ENCODE peak calls at places on chromosomes 4 and X, in seven cellular contexts. G is thoracic aorta, Y is fibroblast of lung, Q is thyroid gland, F is prostate gland, A is pancreas, R is H9. N is an unnamed sample. For H3K9me3, the result is how much of the 10 kb centered on the place peaks cover.

GRCh38 chr4:180028682-180029081 is 2214.5 kb upstream of the TENM3 start:
- DNase-seq in G (no peak), Y (peak), Q (peak), F (no peak), A (no peak), R (peak), N (no peak)

GRCh38 chr4:144787365-144788263 is 141.7 kb downstream of the HHIP start:
- DNase-seq in G (no peak), Y (peak), Q (no peak), F (no peak), A (no peak), R (no peak), N (no peak)

GRCh38 chr4:183408791-183409190 is 35.6 kb upstream of the CDKN2AIP start:
- DNase-seq in G (no peak), Y (no peak), Q (no peak), F (peak), A (no peak), R (no peak), N (no peak)

GRCh38 chr4:25551608-25552007 is 104.0 kb upstream of the SLC34A2 start:
- DNase-seq in G (no peak), Y (no peak), Q (peak), F (peak), A (no peak), R (no peak), N (no peak)

GRCh38 chrX:149568701-149569296 is 18.5 kb downstream of the MAGEA9B start:
- DNase-seq in G (no peak), Y (no peak), Q (peak), F (no peak), A (no peak), R (no peak), N (no peak)

GRCh38 chr4:74692973-74693372 is 101.3 kb downstream of the BTC start:
- DNase-seq in G (peak), Y (peak), Q (no peak), F (no peak), A (no peak), R (no peak), N (no peak)

GRCh38 chr4:107890779-107891178 is 40.6 kb upstream of the CYP2U1 start:
- DNase-seq in G (no peak), Y (no peak), Q (no peak), F (no peak), A (no peak), R (no peak), N (no peak)

GRCh38 chr4:152106781-152107321 is 346.0 kb upstream of the GATB start:
- DNase-seq in G (no peak), Y (peak), Q (no peak), F (no peak), A (no peak), R (no peak), N (no peak)

GRCh38 chr4:149795256-149795655 is 20.4 kb downstream of the IQCM start:
- DNase-seq in G (no peak), Y (no peak), Q (peak), F (no peak), A (no peak), R (no peak), N (no peak)

GRCh38 chr4:84915396-84915780 is 51.1 kb downstream of the WDFY3 start:
- DNase-seq in G (no peak), Y (peak), Q (no peak), F (no peak), A (no peak), R (no peak), N (no peak)

GRCh38 chr4:4914059-4914820 is 54.8 kb downstream of the MSX1 start:
- DNase-seq in G (no peak), Y (no peak), Q (no peak), F (no peak), A (no peak), R (no peak), N (no peak)

GRCh38 chr4:4339504-4340085 is 47.3 kb upstream of the NSG1 start:
- DNase-seq in G (no peak), Y (no peak), Q (no peak), F (no peak), A (no peak), R (no peak), N (no peak)

GRCh38 chr4:149788286-149788685 is 27.4 kb downstream of the IQCM start:
- DNase-seq in G (no peak), Y (no peak), Q (no peak), F (no peak), A (no peak), R (no peak), N (no peak)

GRCh38 chrX:70030242-70030823 is 19.4 kb downstream of the AWAT2 start:
- DNase-seq in G (no peak), Y (peak), Q (peak), F (peak), A (no peak), R (peak), N (no peak)

GRCh38 chrX:75107863-75108509 is 48.1 kb downstream of the ABCB7 start:
- DNase-seq in G (no peak), Y (no peak), Q (no peak), F (no peak), A (peak), R (peak), N (no peak)

GRCh38 chr4:11720292-11720691 is 291.6 kb upstream of the HS3ST1 start:
- DNase-seq in G (no peak), Y (peak), Q (no peak), F (no peak), A (no peak), R (no peak), N (no peak)

GRCh38 chrX:84907324-84907946 is 96.2 kb upstream of the APOOL start:
- DNase-seq in G (no peak), Y (peak), Q (no peak), F (no peak), A (no peak), R (no peak), N (no peak)

GRCh38 chr4:169668069-169668721 is 47.8 kb downstream of the CLCN3 start:
- DNase-seq in G (no peak), Y (no peak), Q (no peak), F (no peak), A (no peak), R (no peak), N (no peak)

GRCh38 chrX:132015875-132016274 is 7.2 kb upstream of the STK26 start:
- DNase-seq in G (no peak), Y (no peak), Q (no peak), F (no peak), A (no peak), R (no peak), N (no peak)

GRCh38 chr4:7625073-7625472 is 190.3 kb upstream of the PSAPL1 start:
- DNase-seq in G (no peak), Y (peak), Q (no peak), F (no peak), A (no peak), R (no peak), N (no peak)

GRCh38 chr4:183398298-183399129 is 45.9 kb upstream of the CDKN2AIP start:
- DNase-seq in G (no peak), Y (peak), Q (peak), F (peak), A (peak), R (peak), N (peak)

GRCh38 chr4:6002926-6003325 is 15.3 kb downstream of the C4orf50 start:
- DNase-seq in G (no peak), Y (no peak), Q (no peak), F (no peak), A (no peak), R (no peak), N (no peak)

GRCh38 chrX:72128881-72129280 is 2.8 kb downstream of the RTL5 start:
- DNase-seq in G (no peak), Y (no peak), Q (peak), F (no peak), A (no peak), R (peak), N (no peak)

GRCh38 chrX:55342533-55343501 is 78.1 kb upstream of the PAGE3 start:
- DNase-seq in G (no peak), Y (no peak), Q (peak), F (no peak), A (no peak), R (peak), N (peak)

GRCh38 chr4:11565213-11565612 is 136.5 kb upstream of the HS3ST1 start:
- DNase-seq in G (no peak), Y (no peak), Q (no peak), F (no peak), A (no peak), R (no peak), N (no peak)

GRCh38 chrX:1582686-1583437 is 8.5 kb upstream of the AKAP17A start:
- DNase-seq in G (no peak), Y (no peak), Q (no peak), F (no peak), A (no peak), R (no peak), N (peak)

GRCh38 chrX:37388413-37388812 is 39.2 kb downstream of the PRRG1 start:
- DNase-seq in G (no peak), Y (no peak), Q (no peak), F (no peak), A (no peak), R (no peak), N (no peak)

GRCh38 chr4:104490770-104491395 is 3.8 kb downstream of the CXXC4 start:
- DNase-seq in G (peak), Y (peak), Q (peak), F (peak), A (peak), R (peak), N (peak)

GRCh38 chr4:138045036-138045435 is 197.1 kb downstream of the SLC7A11 start:
- DNase-seq in G (no peak), Y (no peak), Q (no peak), F (no peak), A (no peak), R (no peak), N (no peak)

GRCh38 chr4:142088906-142089305 is 452.5 kb downstream of the IL15 start:
- DNase-seq in G (no peak), Y (peak), Q (no peak), F (no peak), A (no peak), R (no peak), N (no peak)

GRCh38 chrX:35626124-35626523 is 172.0 kb upstream of the MAGEB16 start:
- DNase-seq in G (no peak), Y (no peak), Q (no peak), F (no peak), A (no peak), R (no peak), N (no peak)

GRCh38 chr4:90415116-90415515 is 287.9 kb downstream of the CCSER1 start:
- DNase-seq in G (no peak), Y (no peak), Q (no peak), F (no peak), A (no peak), R (no peak), N (no peak)

DNA sequence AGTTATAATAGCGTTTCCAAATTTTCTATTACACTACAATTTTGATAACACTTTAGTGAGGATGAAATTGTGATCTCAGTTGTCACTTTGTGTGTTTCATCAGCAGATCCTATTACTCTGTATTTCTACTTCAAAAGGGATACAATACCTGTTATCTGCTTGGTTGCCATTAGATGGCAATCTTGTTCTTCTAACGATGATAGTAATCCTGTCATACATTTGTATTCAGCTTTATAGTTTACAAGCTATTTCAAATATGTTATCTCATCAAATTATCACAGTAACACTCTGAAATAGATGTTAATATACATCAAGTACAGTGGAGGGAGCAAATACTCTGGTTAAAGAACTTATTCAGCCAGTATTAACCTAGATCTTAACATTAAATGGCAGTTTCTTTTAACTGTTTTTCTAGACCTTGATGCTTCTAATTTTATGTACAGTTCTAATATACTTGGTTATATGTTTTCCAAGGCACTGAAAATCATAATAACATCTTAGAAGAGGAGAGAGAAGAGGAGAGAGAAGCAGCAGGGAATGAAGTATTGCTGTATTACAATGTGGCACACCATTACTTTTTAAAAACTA is 292.0 kb downstream of the CCSER1 start:
- DNase-seq in G (no peak), Y (peak), Q (no peak), F (no peak), A (no peak), R (no peak), N (no peak)
- TF ChIP-seq CTCF in G (peak), Y (peak), Q (no peak), F (peak), A (no peak), R (peak), N (no peak)

GRCh38 chrX:129782706-129783105 is 3.0 kb downstream of the SASH3 start:
- DNase-seq in G (no peak), Y (no peak), Q (no peak), F (no peak), A (no peak), R (no peak), N (no peak)
- H3K27ac ChIP-seq in G (no peak), Y (no peak), Q (no peak), F (no peak), A (no peak), R (no peak), N (peak)

DNA sequence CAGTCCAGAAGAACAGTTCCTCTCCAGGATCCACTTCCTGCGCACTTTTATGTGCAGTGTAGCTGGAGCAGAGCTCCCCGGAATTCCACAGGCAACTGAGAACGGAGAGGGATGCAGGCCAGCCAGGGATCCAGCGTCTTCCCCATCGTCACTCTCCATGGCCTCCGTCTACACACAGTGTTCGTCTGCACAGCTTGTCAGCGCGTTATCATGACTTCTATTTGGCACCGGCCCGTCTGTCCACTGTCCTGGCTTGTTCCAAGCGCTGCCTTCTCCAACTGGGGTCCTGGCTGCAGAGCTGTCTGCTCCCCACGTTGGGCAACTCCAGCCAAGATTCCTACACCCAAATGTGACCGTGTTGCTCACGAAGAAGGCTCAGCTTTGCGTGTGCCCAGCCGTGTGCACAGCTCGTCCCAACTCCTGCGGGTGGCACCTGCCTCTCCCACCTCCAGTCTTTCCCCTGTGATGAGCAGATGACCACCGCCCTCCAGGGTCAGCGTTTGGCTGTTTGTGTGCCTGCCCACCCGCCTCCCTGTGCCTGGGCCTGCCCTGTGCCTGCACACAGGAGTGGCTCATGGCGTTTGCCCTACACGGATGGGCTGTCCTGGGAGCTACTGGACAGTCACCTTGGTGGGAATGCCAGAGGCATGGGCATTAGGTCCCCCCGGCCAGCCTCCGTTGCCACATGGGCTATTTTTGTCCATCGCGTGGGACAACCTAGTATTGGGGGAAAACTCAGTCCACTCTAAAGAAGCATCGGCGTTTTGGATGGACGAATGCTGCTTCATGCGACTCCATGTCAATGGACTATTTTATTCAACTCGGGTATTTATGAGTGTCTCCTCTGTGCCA is 2.2 kb upstream of the CTBP1 start:
- DNase-seq in G (no peak), Y (no peak), Q (no peak), F (no peak), A (peak), R (no peak), N (no peak)
- H3K9me3 ChIP-seq in G (under half), Y (under half), Q (under half), F (under half), A (under half), R (under half), N (under half)

GRCh38 chr4:123304151-123305021 is 92.2 kb upstream of the SPRY1 start:
- DNase-seq in G (no peak), Y (peak), Q (no peak), F (no peak), A (no peak), R (peak), N (no peak)
- TF ChIP-seq CTCF in G (no peak), Y (no peak), Q (no peak), F (no peak), A (no peak), R (peak), N (no peak)

GRCh38 chr4:56640907-56641493 is 40.1 kb downstream of the HOPX start:
- DNase-seq in G (no peak), Y (no peak), Q (no peak), F (no peak), A (no peak), R (no peak), N (no peak)
- H3K27ac ChIP-seq in G (no peak), Y (peak), Q (no peak), F (no peak), A (no peak), R (no peak), N (no peak)

GRCh38 chrX:136671006-136671610 is 23.1 kb downstream of the CD40LG start:
- DNase-seq in G (no peak), Y (no peak), Q (no peak), F (no peak), A (no peak), R (no peak), N (no peak)
- H3K9me3 ChIP-seq in G (under half), Y (under half), Q (under half), F (under half), A (under half), R (under half), N (under half)

GRCh38 chr4:21879187-21879586 is 69.4 kb downstream of the KCNIP4 start:
- DNase-seq in G (no peak), Y (peak), Q (no peak), F (no peak), A (no peak), R (peak), N (no peak)
- TF ChIP-seq CTCF in G (no peak), Y (peak), Q (no peak), F (no peak), A (no peak), R (peak), N (no peak)

GRCh38 chr4:118587116-118587869 is 97.9 kb upstream of the METTL14 start:
- DNase-seq in G (no peak), Y (no peak), Q (no peak), F (no peak), A (no peak), R (no peak), N (no peak)

GRCh38 chr4:118585015-118585414 is 100.2 kb upstream of the METTL14 start:
- DNase-seq in G (no peak), Y (no peak), Q (no peak), F (no peak), A (no peak), R (no peak), N (no peak)

GRCh38 chr4:118589471-118590055 is 95.6 kb upstream of the METTL14 start:
- DNase-seq in G (no peak), Y (no peak), Q (no peak), F (no peak), A (no peak), R (no peak), N (no peak)

GRCh38 chr4:118587946-118588345 is 97.2 kb upstream of the METTL14 start:
- DNase-seq in G (no peak), Y (no peak), Q (no peak), F (no peak), A (no peak), R (no peak), N (no peak)

DNA sequence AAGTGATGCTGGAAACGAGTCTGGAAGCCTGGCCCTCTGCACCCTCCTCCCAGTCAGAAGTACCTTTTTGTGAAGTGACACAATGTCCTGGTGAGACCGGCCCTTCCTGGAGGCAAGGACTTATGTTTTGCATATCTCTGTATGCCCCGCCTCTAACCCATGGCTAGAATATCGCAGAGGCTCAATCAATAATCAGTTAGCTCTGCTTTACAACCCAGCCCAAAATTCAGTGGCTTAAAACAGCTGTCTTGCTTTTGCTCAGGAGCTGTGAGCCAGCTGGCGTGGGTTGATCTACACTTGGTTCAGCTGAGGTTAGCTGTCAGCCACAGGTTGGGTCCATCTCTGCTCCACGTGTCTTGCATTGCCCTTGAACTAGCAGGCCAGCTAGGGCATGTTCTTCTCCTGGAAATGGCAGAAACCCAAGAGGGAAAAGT is 98.8 kb upstream of the METTL14 start:
- DNase-seq in G (no peak), Y (peak), Q (no peak), F (no peak), A (no peak), R (no peak), N (no peak)
- H3K27ac ChIP-seq in G (no peak), Y (no peak), Q (no peak), F (no peak), A (no peak), R (no peak), N (no peak)

GRCh38 chrX:45368705-45369104 is 168.0 kb upstream of the DIPK2B start:
- DNase-seq in G (no peak), Y (no peak), Q (no peak), F (no peak), A (no peak), R (no peak), N (no peak)

GRCh38 chrX:45372151-45372550 is 171.5 kb upstream of the DIPK2B start:
- DNase-seq in G (no peak), Y (no peak), Q (no peak), F (no peak), A (no peak), R (no peak), N (no peak)
- H3K9me3 ChIP-seq in G (under half), Y (under half), Q (under half), F (under half), A (under half), R (under half), N (under half)

DNA sequence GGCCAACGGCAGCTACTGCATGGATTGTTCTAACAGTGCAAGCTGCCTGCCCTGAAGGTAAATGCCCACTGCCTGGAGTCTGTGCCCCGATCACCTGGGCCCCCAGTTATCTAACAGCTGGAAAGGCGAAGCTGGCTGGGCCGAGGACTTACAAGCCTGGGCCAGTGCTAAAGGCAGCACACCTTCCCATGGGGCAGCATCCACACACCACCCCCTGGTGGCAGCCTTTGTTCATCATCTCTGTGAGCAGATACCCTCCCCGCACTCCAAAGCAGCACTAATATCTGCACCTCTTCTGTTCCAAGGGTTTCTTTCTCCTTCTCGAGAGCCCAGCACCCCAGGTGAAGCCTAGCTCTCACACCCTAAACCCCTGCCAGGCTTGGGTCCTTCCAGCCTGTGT is 7.6 kb downstream of the SLC2A9 start:
- DNase-seq in G (no peak), Y (peak), Q (peak), F (peak), A (no peak), R (peak), N (no peak)
- TF ChIP-seq CTCF in G (no peak), Y (peak), Q (peak), F (no peak), A (peak), R (peak), N (peak)